ENCODE peak calls at places on chromosomes 6 and 20, in nine cellular contexts. One of them, this sample, is unnamed. For H3K4me1, the result is how much of the 10 kb centered on the place peaks cover.

GRCh38 chr6:99349620-99350141 is at the start of gene FAXC:
- DNase-seq in sigmoid colon: peak
- DNase-seq in gastrocnemius medialis: no peak
- DNase-seq in uterus: peak
- DNase-seq in HepG2: peak
- DNase-seq in adrenal gland: peak
- DNase-seq in heart left ventricle: peak
- DNase-seq in tibial nerve: no peak
- DNase-seq in body of pancreas: peak
- DNase-seq in this sample: no peak

GRCh38 chr6:143427109-143427817 is 23.2 kb downstream of the ADAT2 start:
- DNase-seq in sigmoid colon: peak
- DNase-seq in gastrocnemius medialis: peak
- DNase-seq in uterus: peak
- DNase-seq in HepG2: peak
- DNase-seq in adrenal gland: peak
- DNase-seq in heart left ventricle: peak
- DNase-seq in tibial nerve: peak
- DNase-seq in body of pancreas: peak
- DNase-seq in this sample: peak

GRCh38 chr6:23414204-23414501 is 711.9 kb upstream of the NRSN1 start:
- DNase-seq in sigmoid colon: no peak
- DNase-seq in gastrocnemius medialis: no peak
- DNase-seq in uterus: no peak
- DNase-seq in HepG2: no peak
- DNase-seq in adrenal gland: no peak
- DNase-seq in heart left ventricle: no peak
- DNase-seq in tibial nerve: no peak
- DNase-seq in body of pancreas: no peak
- DNase-seq in this sample: no peak

GRCh38 chr20:58722877-58723627 is 30.5 kb downstream of the NPEPL1 start:
- DNase-seq in sigmoid colon: peak
- DNase-seq in gastrocnemius medialis: no peak
- DNase-seq in uterus: peak
- DNase-seq in HepG2: no peak
- DNase-seq in adrenal gland: no peak
- DNase-seq in heart left ventricle: no peak
- DNase-seq in tibial nerve: no peak
- DNase-seq in body of pancreas: no peak
- DNase-seq in this sample: no peak

GRCh38 chr6:138559153-138559552 is 59.9 kb upstream of the NHSL1 start:
- DNase-seq in sigmoid colon: no peak
- DNase-seq in gastrocnemius medialis: no peak
- DNase-seq in uterus: no peak
- DNase-seq in HepG2: no peak
- DNase-seq in adrenal gland: no peak
- DNase-seq in heart left ventricle: no peak
- DNase-seq in tibial nerve: no peak
- DNase-seq in body of pancreas: no peak
- DNase-seq in this sample: no peak

GRCh38 chr20:19047951-19048296 is 164.5 kb upstream of the SLC24A3 start:
- DNase-seq in sigmoid colon: no peak
- DNase-seq in gastrocnemius medialis: no peak
- DNase-seq in uterus: no peak
- DNase-seq in HepG2: no peak
- DNase-seq in adrenal gland: no peak
- DNase-seq in heart left ventricle: no peak
- DNase-seq in tibial nerve: no peak
- DNase-seq in body of pancreas: no peak
- DNase-seq in this sample: no peak

GRCh38 chr6:166742981-166743380 is 115.9 kb upstream of the RPS6KA2 start:
- DNase-seq in sigmoid colon: no peak
- DNase-seq in gastrocnemius medialis: no peak
- DNase-seq in uterus: no peak
- DNase-seq in HepG2: no peak
- DNase-seq in adrenal gland: no peak
- DNase-seq in heart left ventricle: no peak
- DNase-seq in tibial nerve: no peak
- DNase-seq in body of pancreas: no peak
- DNase-seq in this sample: no peak

GRCh38 chr6:98146656-98147055 is 687.7 kb upstream of the POU3F2 start:
- DNase-seq in sigmoid colon: no peak
- DNase-seq in gastrocnemius medialis: no peak
- DNase-seq in uterus: no peak
- DNase-seq in HepG2: no peak
- DNase-seq in adrenal gland: no peak
- DNase-seq in heart left ventricle: no peak
- DNase-seq in tibial nerve: no peak
- DNase-seq in body of pancreas: no peak
- DNase-seq in this sample: no peak

GRCh38 chr6:106377061-106377540 is 16.6 kb downstream of the CRYBG1 start:
- DNase-seq in sigmoid colon: no peak
- DNase-seq in gastrocnemius medialis: no peak
- DNase-seq in uterus: no peak
- DNase-seq in HepG2: no peak
- DNase-seq in adrenal gland: no peak
- DNase-seq in heart left ventricle: no peak
- DNase-seq in tibial nerve: no peak
- DNase-seq in body of pancreas: no peak
- DNase-seq in this sample: no peak

GRCh38 chr20:17437251-17437650 is 93.9 kb downstream of the BFSP1 start:
- DNase-seq in sigmoid colon: no peak
- DNase-seq in gastrocnemius medialis: no peak
- DNase-seq in uterus: no peak
- DNase-seq in HepG2: no peak
- DNase-seq in adrenal gland: no peak
- DNase-seq in heart left ventricle: no peak
- DNase-seq in tibial nerve: no peak
- DNase-seq in body of pancreas: no peak
- DNase-seq in this sample: no peak

GRCh38 chr6:24927234-24927955 is 8.4 kb downstream of the RIPOR2 start:
- DNase-seq in sigmoid colon: no peak
- DNase-seq in gastrocnemius medialis: no peak
- DNase-seq in uterus: no peak
- DNase-seq in HepG2: no peak
- DNase-seq in adrenal gland: no peak
- DNase-seq in heart left ventricle: no peak
- DNase-seq in tibial nerve: no peak
- DNase-seq in body of pancreas: no peak
- DNase-seq in this sample: no peak

GRCh38 chr6:166439366-166440091 is 56.8 kb upstream of the MPC1 start:
- DNase-seq in sigmoid colon: no peak
- DNase-seq in gastrocnemius medialis: no peak
- DNase-seq in uterus: no peak
- DNase-seq in HepG2: no peak
- DNase-seq in adrenal gland: peak
- DNase-seq in heart left ventricle: no peak
- DNase-seq in tibial nerve: no peak
- DNase-seq in body of pancreas: peak
- DNase-seq in this sample: no peak

GRCh38 chr6:2938004-2938631 is 33.2 kb downstream of the SERPINB6 start:
- DNase-seq in sigmoid colon: no peak
- DNase-seq in gastrocnemius medialis: no peak
- DNase-seq in uterus: no peak
- DNase-seq in HepG2: no peak
- DNase-seq in adrenal gland: no peak
- DNase-seq in heart left ventricle: no peak
- DNase-seq in tibial nerve: no peak
- DNase-seq in body of pancreas: no peak
- DNase-seq in this sample: no peak

GRCh38 chr6:2939315-2940009 is 31.9 kb downstream of the SERPINB6 start:
- DNase-seq in sigmoid colon: peak
- DNase-seq in gastrocnemius medialis: no peak
- DNase-seq in uterus: no peak
- DNase-seq in HepG2: no peak
- DNase-seq in adrenal gland: no peak
- DNase-seq in heart left ventricle: no peak
- DNase-seq in tibial nerve: no peak
- DNase-seq in body of pancreas: no peak
- DNase-seq in this sample: no peak

GRCh38 chr6:2940851-2941250 is 30.5 kb downstream of the SERPINB6 start:
- DNase-seq in sigmoid colon: no peak
- DNase-seq in gastrocnemius medialis: no peak
- DNase-seq in uterus: no peak
- DNase-seq in HepG2: no peak
- DNase-seq in adrenal gland: no peak
- DNase-seq in heart left ventricle: no peak
- DNase-seq in tibial nerve: no peak
- DNase-seq in body of pancreas: no peak
- DNase-seq in this sample: no peak

GRCh38 chr6:2938632-2939083 is 32.7 kb downstream of the SERPINB6 start:
- DNase-seq in sigmoid colon: no peak
- DNase-seq in gastrocnemius medialis: no peak
- DNase-seq in uterus: no peak
- DNase-seq in HepG2: peak
- DNase-seq in adrenal gland: no peak
- DNase-seq in heart left ventricle: no peak
- DNase-seq in tibial nerve: no peak
- DNase-seq in body of pancreas: peak
- DNase-seq in this sample: no peak

GRCh38 chr6:2940010-2940850 is 31.1 kb downstream of the SERPINB6 start:
- DNase-seq in sigmoid colon: no peak
- DNase-seq in gastrocnemius medialis: no peak
- DNase-seq in uterus: no peak
- DNase-seq in HepG2: peak
- DNase-seq in adrenal gland: no peak
- DNase-seq in heart left ventricle: no peak
- DNase-seq in tibial nerve: no peak
- DNase-seq in body of pancreas: no peak
- DNase-seq in this sample: no peak
- TF ChIP-seq POLR2A in sigmoid colon: no peak
- TF ChIP-seq POLR2A in gastrocnemius medialis: no peak
- TF ChIP-seq POLR2A in uterus: no peak
- TF ChIP-seq POLR2A in HepG2: peak
- TF ChIP-seq POLR2A in adrenal gland: no peak
- TF ChIP-seq POLR2A in heart left ventricle: no peak
- TF ChIP-seq POLR2A in tibial nerve: no peak
- TF ChIP-seq POLR2A in body of pancreas: peak
- TF ChIP-seq POLR2A in this sample: no peak

GRCh38 chr6:302760-303159 is 10.5 kb downstream of the DUSP22 start:
- DNase-seq in sigmoid colon: no peak
- DNase-seq in gastrocnemius medialis: no peak
- DNase-seq in uterus: no peak
- DNase-seq in HepG2: no peak
- DNase-seq in adrenal gland: no peak
- DNase-seq in heart left ventricle: no peak
- DNase-seq in tibial nerve: no peak
- DNase-seq in body of pancreas: no peak
- DNase-seq in this sample: no peak
- H3K4me1 ChIP-seq in sigmoid colon: under half
- H3K4me1 ChIP-seq in gastrocnemius medialis: under half
- H3K4me1 ChIP-seq in uterus: under half
- H3K4me1 ChIP-seq in HepG2: under half
- H3K4me1 ChIP-seq in adrenal gland: under half
- H3K4me1 ChIP-seq in heart left ventricle: under half
- H3K4me1 ChIP-seq in tibial nerve: half or more
- H3K4me1 ChIP-seq in body of pancreas: under half
- H3K4me1 ChIP-seq in this sample: under half

GRCh38 chr6:12296604-12297003 is 6.4 kb downstream of the EDN1 start:
- DNase-seq in sigmoid colon: no peak
- DNase-seq in gastrocnemius medialis: no peak
- DNase-seq in uterus: no peak
- DNase-seq in HepG2: no peak
- DNase-seq in adrenal gland: no peak
- DNase-seq in heart left ventricle: no peak
- DNase-seq in tibial nerve: no peak
- DNase-seq in body of pancreas: no peak
- DNase-seq in this sample: no peak
- H3K4me3 ChIP-seq in sigmoid colon: no peak
- H3K4me3 ChIP-seq in gastrocnemius medialis: no peak
- H3K4me3 ChIP-seq in uterus: no peak
- H3K4me3 ChIP-seq in HepG2: no peak
- H3K4me3 ChIP-seq in adrenal gland: no peak
- H3K4me3 ChIP-seq in heart left ventricle: no peak
- H3K4me3 ChIP-seq in tibial nerve: no peak
- H3K4me3 ChIP-seq in body of pancreas: no peak
- H3K4me3 ChIP-seq in this sample: no peak

GRCh38 chr20:52191436-52192295 is at the start of gene ZFP64:
- DNase-seq in sigmoid colon: peak
- DNase-seq in gastrocnemius medialis: peak
- DNase-seq in uterus: peak
- DNase-seq in HepG2: peak
- DNase-seq in adrenal gland: peak
- DNase-seq in heart left ventricle: peak
- DNase-seq in tibial nerve: peak
- DNase-seq in body of pancreas: peak
- DNase-seq in this sample: no peak

GRCh38 chr20:52193133-52193532 is 1.6 kb upstream of the ZFP64 start:
- DNase-seq in sigmoid colon: no peak
- DNase-seq in gastrocnemius medialis: no peak
- DNase-seq in uterus: no peak
- DNase-seq in HepG2: no peak
- DNase-seq in adrenal gland: no peak
- DNase-seq in heart left ventricle: no peak
- DNase-seq in tibial nerve: no peak
- DNase-seq in body of pancreas: no peak
- DNase-seq in this sample: no peak

GRCh38 chr20:52190437-52191131 is 995 bp downstream of the ZFP64 start:
- DNase-seq in sigmoid colon: no peak
- DNase-seq in gastrocnemius medialis: no peak
- DNase-seq in uterus: peak
- DNase-seq in HepG2: peak
- DNase-seq in adrenal gland: peak
- DNase-seq in heart left ventricle: peak
- DNase-seq in tibial nerve: no peak
- DNase-seq in body of pancreas: peak
- DNase-seq in this sample: no peak

GRCh38 chr20:52192296-52193007 is 873 bp upstream of the ZFP64 start:
- DNase-seq in sigmoid colon: no peak
- DNase-seq in gastrocnemius medialis: no peak
- DNase-seq in uterus: peak
- DNase-seq in HepG2: peak
- DNase-seq in adrenal gland: peak
- DNase-seq in heart left ventricle: peak
- DNase-seq in tibial nerve: no peak
- DNase-seq in body of pancreas: peak
- DNase-seq in this sample: no peak

DNA sequence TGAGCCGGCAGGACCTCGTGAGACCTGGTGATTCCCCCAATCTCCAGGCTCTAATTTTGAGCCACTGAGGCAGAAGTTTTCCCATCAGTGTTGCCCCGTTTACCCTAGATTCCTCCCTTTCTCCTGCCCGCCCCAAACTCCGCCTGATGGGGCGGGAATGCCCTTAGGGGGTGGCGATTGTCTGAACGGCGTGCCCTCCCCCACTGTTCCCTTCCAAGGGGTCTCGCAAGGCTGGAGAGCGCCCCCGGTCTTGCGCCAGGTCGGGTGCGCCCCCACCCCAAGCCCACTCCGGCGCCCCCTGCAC is 495 bp downstream of the ZFP64 start:
- DNase-seq in sigmoid colon: no peak
- DNase-seq in gastrocnemius medialis: no peak
- DNase-seq in uterus: no peak
- DNase-seq in HepG2: no peak
- DNase-seq in adrenal gland: no peak
- DNase-seq in heart left ventricle: no peak
- DNase-seq in tibial nerve: no peak
- DNase-seq in body of pancreas: no peak
- DNase-seq in this sample: no peak
- TF ChIP-seq POLR2A in sigmoid colon: no peak
- TF ChIP-seq POLR2A in gastrocnemius medialis: no peak
- TF ChIP-seq POLR2A in uterus: no peak
- TF ChIP-seq POLR2A in HepG2: no peak
- TF ChIP-seq POLR2A in adrenal gland: no peak
- TF ChIP-seq POLR2A in heart left ventricle: no peak
- TF ChIP-seq POLR2A in tibial nerve: no peak
- TF ChIP-seq POLR2A in body of pancreas: no peak
- TF ChIP-seq POLR2A in this sample: no peak